ENCODE peak calls at places on chromosomes 16 and 17, in eight cellular contexts. O is ascending aorta; C is cardiac muscle cell; S is AG04450; D is heart left ventricle; G is naive thymus-derived CD4-positive, alpha-beta T cell; Z is tibial artery; B is CD8-positive, alpha-beta T cell. W is an unnamed sample. For H3K27me3, the result is how much of the 10 kb centered on the place peaks cover.

GRCh38 chr16:67304006-67304405 is 22.5 kb downstream of the KCTD19 start:
- DNase-seq in O (no peak), C (no peak), S (no peak), D (no peak), G (no peak), Z (peak), B (no peak), W (no peak)

GRCh38 chr17:1039511-1040215 is 42.7 kb downstream of the TIMM22 start:
- DNase-seq in O (peak), C (no peak), S (no peak), D (peak), G (no peak), Z (peak), B (no peak), W (peak)

GRCh38 chr16:89638455-89638854 is 19.1 kb downstream of the CHMP1A start:
- DNase-seq in O (no peak), C (no peak), S (no peak), D (no peak), G (no peak), Z (no peak), B (no peak), W (no peak)

GRCh38 chr17:38761612-38762011 is 9.1 kb downstream of the PSMB3 start:
- DNase-seq in O (no peak), C (peak), S (no peak), D (no peak), G (peak), Z (no peak), B (no peak), W (no peak)

GRCh38 chr17:63702616-63703015 is 2.7 kb upstream of the LIMD2 start:
- DNase-seq in O (peak), C (no peak), S (no peak), D (no peak), G (peak), Z (peak), B (no peak), W (no peak)

GRCh38 chr16:3642397-3643094 is 11.9 kb upstream of the DNASE1 start:
- DNase-seq in O (peak), C (peak), S (no peak), D (no peak), G (no peak), Z (peak), B (no peak), W (no peak)

GRCh38 chr17:40068917-40069750 is 6.4 kb downstream of the THRA start:
- DNase-seq in O (peak), C (peak), S (peak), D (peak), G (peak), Z (peak), B (peak), W (peak)

GRCh38 chr16:17368951-17369350 is 101.8 kb downstream of the XYLT1 start:
- DNase-seq in O (no peak), C (no peak), S (no peak), D (no peak), G (peak), Z (no peak), B (no peak), W (no peak)

GRCh38 chr16:72664480-72665408 is 383.2 kb downstream of the ZFHX3 start:
- DNase-seq in O (peak), C (peak), S (peak), D (peak), G (peak), Z (peak), B (peak), W (peak)

GRCh38 chr16:2498531-2499253 is 15.1 kb upstream of the ATP6V0C start:
- DNase-seq in O (no peak), C (no peak), S (no peak), D (no peak), G (no peak), Z (no peak), B (no peak), W (no peak)

GRCh38 chr16:87720411-87720810 is 45.4 kb downstream of the KLHDC4 start:
- DNase-seq in O (no peak), C (no peak), S (no peak), D (no peak), G (no peak), Z (no peak), B (no peak), W (no peak)

GRCh38 chr17:31888124-31888523 is 13.4 kb downstream of the UTP6 start:
- DNase-seq in O (no peak), C (no peak), S (no peak), D (no peak), G (no peak), Z (peak), B (no peak), W (no peak)

GRCh38 chr16:73228649-73229048 is 180.7 kb upstream of the ZFHX3 start:
- DNase-seq in O (no peak), C (no peak), S (peak), D (no peak), G (no peak), Z (no peak), B (no peak), W (no peak)

GRCh38 chr16:64615647-64616280 is 506.1 kb downstream of the CDH11 start:
- DNase-seq in O (no peak), C (peak), S (no peak), D (peak), G (no peak), Z (peak), B (no peak), W (no peak)

GRCh38 chr17:43917348-43918025 is 10.2 kb upstream of the MPP2 start:
- DNase-seq in O (peak), C (peak), S (no peak), D (peak), G (peak), Z (no peak), B (peak), W (peak)

GRCh38 chr17:73899839-73900238 is 255.6 kb upstream of the SDK2 start:
- DNase-seq in O (no peak), C (no peak), S (no peak), D (no peak), G (no peak), Z (no peak), B (no peak), W (no peak)

GRCh38 chr16:89598199-89598598 is 15.2 kb upstream of the DPEP1 start:
- DNase-seq in O (no peak), C (peak), S (no peak), D (no peak), G (no peak), Z (no peak), B (no peak), W (no peak)

GRCh38 chr16:56815721-56816120 is 49.3 kb upstream of the SLC12A3 start:
- DNase-seq in O (no peak), C (no peak), S (no peak), D (peak), G (no peak), Z (no peak), B (no peak), W (no peak)

GRCh38 chr16:4987250-4987579 is 29.1 kb downstream of the SEC14L5 start:
- DNase-seq in O (no peak), C (no peak), S (no peak), D (no peak), G (no peak), Z (no peak), B (no peak), W (no peak)

GRCh38 chr16:16158741-16159374 is 64.4 kb downstream of the ABCC6 start:
- DNase-seq in O (no peak), C (no peak), S (no peak), D (no peak), G (no peak), Z (no peak), B (no peak), W (no peak)

GRCh38 chr16:53456625-53457024 is 22.4 kb downstream of the RBL2 start:
- DNase-seq in O (no peak), C (no peak), S (no peak), D (no peak), G (peak), Z (no peak), B (no peak), W (no peak)

GRCh38 chr16:27650073-27650701 is 100.2 kb downstream of the KATNIP start:
- DNase-seq in O (no peak), C (no peak), S (no peak), D (peak), G (no peak), Z (no peak), B (no peak), W (no peak)

GRCh38 chr16:28186752-28187151 is 25.0 kb downstream of the XPO6 start:
- DNase-seq in O (no peak), C (no peak), S (no peak), D (no peak), G (peak), Z (no peak), B (no peak), W (no peak)

GRCh38 chr16:85583491-85584181 is 29.5 kb upstream of the GSE1 start:
- DNase-seq in O (no peak), C (no peak), S (peak), D (no peak), G (no peak), Z (no peak), B (peak), W (no peak)

GRCh38 chr16:4801051-4801961 is 1.1 kb downstream of the ROGDI start:
- DNase-seq in O (no peak), C (peak), S (no peak), D (no peak), G (no peak), Z (no peak), B (no peak), W (no peak)

GRCh38 chr16:1331712-1332617 is 1.5 kb upstream of the BAIAP3 start:
- DNase-seq in O (peak), C (no peak), S (no peak), D (peak), G (peak), Z (no peak), B (peak), W (peak)

GRCh38 chr16:23859713-23860269 is 24.0 kb downstream of the PRKCB start:
- DNase-seq in O (no peak), C (no peak), S (no peak), D (no peak), G (no peak), Z (no peak), B (no peak), W (no peak)
- H3K27me3 ChIP-seq in O (under half), C (under half), S (under half), D (under half), G (under half), Z (under half), B (under half), W (under half)

GRCh38 chr17:34156741-34157589 is 98.1 kb upstream of the CCL2 start:
- DNase-seq in O (no peak), C (peak), S (no peak), D (no peak), G (no peak), Z (no peak), B (no peak), W (no peak)
- H3K4me3 ChIP-seq in O (peak), C (peak), S (no peak), D (no peak), G (no peak), Z (peak), B (no peak), W (no peak)

GRCh38 chr17:9023389-9024210 is 2.3 kb downstream of the NTN1 start:
- DNase-seq in O (peak), C (no peak), S (no peak), D (no peak), G (no peak), Z (peak), B (no peak), W (no peak)

GRCh38 chr17:9028171-9028570 is 6.9 kb downstream of the NTN1 start:
- DNase-seq in O (peak), C (no peak), S (no peak), D (no peak), G (no peak), Z (peak), B (no peak), W (no peak)

GRCh38 chr17:9024497-9024896 is 3.2 kb downstream of the NTN1 start:
- DNase-seq in O (no peak), C (no peak), S (no peak), D (no peak), G (no peak), Z (peak), B (no peak), W (no peak)

GRCh38 chr17:9028632-9029570 is 7.6 kb downstream of the NTN1 start:
- DNase-seq in O (peak), C (no peak), S (no peak), D (no peak), G (no peak), Z (peak), B (no peak), W (no peak)

DNA sequence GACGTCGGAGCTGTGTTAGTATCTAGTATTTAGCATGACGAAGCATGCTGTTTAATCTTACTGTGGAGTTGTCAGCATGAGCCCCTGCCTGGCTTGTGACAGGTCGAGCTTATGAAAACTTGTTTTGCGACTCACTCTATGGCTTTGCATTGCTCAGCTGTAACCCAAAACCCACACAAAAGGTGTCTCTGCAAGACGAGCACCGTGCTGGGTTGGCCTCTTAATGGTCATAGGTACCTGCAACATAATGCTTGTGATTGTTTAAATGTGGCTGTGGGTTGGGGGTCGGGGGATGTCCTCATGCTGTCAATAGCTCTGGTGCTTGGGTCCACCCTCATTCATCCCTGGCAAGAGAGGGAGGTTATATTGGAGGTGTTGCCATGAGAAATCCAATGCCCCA is 5.4 kb downstream of the NTN1 start:
- DNase-seq in O (no peak), C (no peak), S (no peak), D (no peak), G (no peak), Z (peak), B (no peak), W (no peak)
- H3K27me3 ChIP-seq in O (under half), C (half or more), S (under half), D (under half), G (under half), Z (under half), B (under half), W (under half)

GRCh38 chr17:77332034-77332971 is 191.5 kb downstream of the SEC14L1 start:
- DNase-seq in O (peak), C (no peak), S (no peak), D (no peak), G (peak), Z (peak), B (peak), W (no peak)
- H3K4me3 ChIP-seq in O (no peak), C (no peak), S (no peak), D (peak), G (peak), Z (no peak), B (peak), W (no peak)

GRCh38 chr17:12178644-12179330 is 158.1 kb downstream of the MAP2K4 start:
- DNase-seq in O (no peak), C (no peak), S (no peak), D (no peak), G (no peak), Z (no peak), B (no peak), W (no peak)
- H3K27me3 ChIP-seq in O (under half), C (under half), S (under half), D (under half), G (under half), Z (under half), B (under half), W (under half)

GRCh38 chr17:7021993-7022778 is 664 bp upstream of the BCL6B start:
- DNase-seq in O (peak), C (peak), S (no peak), D (peak), G (peak), Z (peak), B (peak), W (peak)
- H3K4me3 ChIP-seq in O (peak), C (no peak), S (peak), D (peak), G (peak), Z (peak), B (peak), W (peak)

DNA sequence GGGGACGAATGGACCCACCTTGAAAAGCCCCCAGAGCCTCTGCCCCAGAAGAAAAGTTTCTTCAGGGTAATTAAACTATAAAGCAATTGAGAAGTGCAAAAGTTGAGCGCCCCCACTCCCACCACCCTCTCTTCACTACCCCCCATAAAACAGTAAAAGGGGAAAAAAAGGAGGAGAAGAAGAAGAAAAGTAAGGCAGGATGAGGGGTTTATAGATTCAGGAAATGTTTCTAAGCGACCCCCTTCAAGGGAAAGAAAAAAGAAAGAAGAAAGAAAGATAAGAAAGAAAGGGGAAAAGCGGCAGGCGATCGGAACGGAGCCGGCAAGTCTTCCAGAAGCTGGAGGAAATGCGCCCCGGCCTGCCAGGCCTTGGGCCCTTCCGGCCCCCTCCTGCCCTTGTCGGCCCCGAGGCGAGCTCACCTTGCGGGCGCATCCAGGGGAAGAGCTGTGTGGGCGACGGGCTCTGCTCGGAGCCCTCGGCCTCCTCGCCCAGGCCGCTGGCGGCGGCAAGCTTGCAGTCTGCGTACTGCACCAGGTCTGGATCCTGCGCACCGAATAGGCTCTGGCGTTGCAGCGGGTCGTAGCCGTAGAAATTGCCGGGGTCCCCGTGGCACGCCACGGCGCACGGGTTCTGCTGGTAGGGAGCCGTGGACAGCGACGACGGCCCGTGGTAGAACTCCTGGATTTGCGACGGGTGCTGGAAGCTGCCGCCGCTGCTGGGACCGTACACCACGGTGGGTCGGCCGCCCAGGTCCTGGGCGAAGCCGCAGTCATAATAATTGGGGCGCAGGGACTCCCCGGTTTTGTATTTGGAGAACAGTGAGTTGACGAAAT is 1.0 kb downstream of the HOXB8 start:
- DNase-seq in O (no peak), C (no peak), S (no peak), D (no peak), G (peak), Z (no peak), B (no peak), W (no peak)
- H3K27me3 ChIP-seq in O (under half), C (half or more), S (half or more), D (half or more), G (half or more), Z (under half), B (half or more), W (half or more)

DNA sequence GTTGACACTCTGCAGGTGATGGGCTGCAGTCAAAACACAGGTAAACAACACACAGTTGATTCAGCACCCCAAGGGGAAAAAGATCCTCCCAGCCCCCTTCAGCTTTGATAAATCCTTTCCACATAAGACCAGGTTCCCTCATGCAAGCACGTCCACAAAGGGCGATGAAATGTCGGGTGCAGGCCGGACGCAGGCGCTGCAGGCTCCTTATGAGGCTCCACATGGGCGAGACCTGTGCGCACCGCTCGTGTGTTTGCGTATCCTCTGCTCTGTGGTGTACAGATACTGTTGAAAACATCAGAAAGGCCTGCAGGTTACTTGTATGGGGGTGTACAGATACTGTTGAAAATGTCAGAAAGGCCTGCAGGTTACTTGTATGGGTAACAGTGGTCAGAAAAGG is 14.4 kb upstream of the ZNF750 start:
- DNase-seq in O (no peak), C (no peak), S (no peak), D (no peak), G (no peak), Z (no peak), B (no peak), W (no peak)
- H3K4me3 ChIP-seq in O (no peak), C (no peak), S (no peak), D (no peak), G (no peak), Z (no peak), B (no peak), W (no peak)

GRCh38 chr17:5947701-5948180 is 122.4 kb upstream of the WSCD1 start:
- DNase-seq in O (no peak), C (no peak), S (no peak), D (no peak), G (no peak), Z (no peak), B (no peak), W (no peak)
- H3K27me3 ChIP-seq in O (under half), C (under half), S (under half), D (under half), G (under half), Z (under half), B (under half), W (under half)